ENCODE peak calls at places on chromosomes 5 and 9, in five cellular contexts. E is K562, K is right lobe of liver, Y is transverse colon, D is lower leg skin. Q is an unnamed sample.

GRCh38 chr9:84357235-84357634 is 16.7 kb upstream of the SLC28A3 start:
- DNase-seq in Y (no peak), E (no peak), K (no peak), D (peak), Q (no peak)

GRCh38 chr9:134637241-134637640 is 4.4 kb upstream of the COL5A1 start:
- DNase-seq in Y (no peak), E (no peak), K (peak), D (peak), Q (no peak)

GRCh38 chr5:174409070-174409469 is 315.3 kb upstream of the MSX2 start:
- DNase-seq in Y (no peak), K (no peak), E (peak), D (no peak), Q (no peak)

GRCh38 chr5:172632346-172633092 is 8.5 kb upstream of the NEURL1B start:
- DNase-seq in D (peak), E (no peak), K (no peak), Y (no peak), Q (no peak)

GRCh38 chr5:65209341-65209740 is 272.4 kb downstream of the ADAMTS6 start:
- DNase-seq in Y (no peak), K (no peak), D (no peak), E (no peak), Q (no peak)

GRCh38 chr5:134100283-134101011 is 14.0 kb upstream of the TCF7 start:
- DNase-seq in D (no peak), E (no peak), K (no peak), Y (peak), Q (no peak)

GRCh38 chr9:35917261-35917660 is 8.0 kb downstream of the SPAAR start:
- DNase-seq in K (no peak), D (no peak), Y (no peak), E (no peak), Q (no peak)

GRCh38 chr5:77630246-77631165 is 8.0 kb downstream of the OTP start:
- DNase-seq in K (peak), Y (peak), D (no peak), E (no peak), Q (no peak)

GRCh38 chr9:106963684-106964083 is 100.7 kb downstream of the ZNF462 start:
- DNase-seq in D (no peak), E (no peak), K (no peak), Y (no peak), Q (no peak)

GRCh38 chr9:34541540-34541939 is 18.8 kb upstream of the ENHO start:
- DNase-seq in Y (no peak), E (no peak), D (no peak), K (no peak), Q (no peak)

GRCh38 chr9:115642285-115642684 is 511.3 kb upstream of the PAPPA start:
- DNase-seq in D (no peak), K (no peak), Y (no peak), E (no peak), Q (no peak)

GRCh38 chr9:81225586-81225985 is 463.8 kb downstream of the TLE1 start:
- DNase-seq in K (no peak), D (no peak), Y (no peak), E (no peak), Q (no peak)

GRCh38 chr9:112115109-112115508 is 60.0 kb downstream of the SUSD1 start:
- DNase-seq in E (no peak), D (no peak), Y (no peak), K (no peak), Q (no peak)

GRCh38 chr5:190366-191035 is 794 bp upstream of the LRRC14B start:
- DNase-seq in D (peak), K (no peak), E (no peak), Y (no peak), Q (no peak)

GRCh38 chr5:169157064-169157463 is 143.9 kb downstream of the SLIT3 start:
- DNase-seq in E (no peak), K (no peak), Y (no peak), D (peak), Q (no peak)

GRCh38 chr5:135154961-135155360 is 120.9 kb upstream of the PITX1 start:
- DNase-seq in Y (no peak), E (no peak), D (no peak), K (no peak), Q (peak)

GRCh38 chr5:138169124-138169523 is 9.3 kb downstream of the BRD8 start:
- DNase-seq in Y (no peak), E (no peak), D (no peak), K (no peak), Q (no peak)

GRCh38 chr5:176533390-176533789 is 3.8 kb downstream of the RNF44 start:
- DNase-seq in E (peak), Y (no peak), D (no peak), K (peak), Q (no peak)

GRCh38 chr5:153551537-153552079 is 61.1 kb downstream of the GRIA1 start:
- DNase-seq in E (no peak), Y (no peak), D (no peak), K (no peak), Q (no peak)

GRCh38 chr5:98424681-98425454 is 348.6 kb upstream of the RGMB start:
- DNase-seq in D (no peak), E (no peak), K (no peak), Y (no peak), Q (no peak)
- TF ChIP-seq POLR2A in D (no peak), E (no peak), K (no peak), Y (no peak), Q (no peak)

DNA sequence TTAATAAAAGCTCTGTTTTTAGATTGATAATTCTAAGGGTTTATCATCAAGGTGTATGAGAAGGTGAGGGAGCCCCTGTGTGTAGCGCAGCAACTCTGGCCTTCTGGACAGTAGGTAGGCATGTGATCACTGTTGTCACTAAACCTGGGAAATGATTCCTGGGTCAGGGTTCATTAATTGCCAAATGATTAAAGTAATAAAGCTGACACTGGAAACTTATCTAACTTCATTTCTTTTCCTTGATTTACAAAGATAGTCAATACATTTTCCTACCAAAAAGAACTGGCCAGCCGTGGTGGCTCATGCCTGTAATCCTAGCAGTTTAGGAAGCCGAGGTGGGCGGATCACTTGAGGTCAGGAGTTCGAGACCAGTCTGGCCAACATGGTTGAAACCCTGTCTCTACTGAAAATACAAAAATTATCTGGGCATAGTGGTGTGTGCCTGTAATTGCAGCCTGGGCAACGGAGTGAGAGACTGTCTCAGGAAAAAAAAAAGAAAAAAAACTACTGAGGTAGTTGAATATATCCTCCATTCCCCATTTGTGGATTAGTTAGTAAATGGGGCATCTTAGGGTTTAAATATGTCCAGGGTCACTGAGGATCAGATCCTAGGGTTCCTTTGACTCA is 2.4 kb downstream of the EHMT1 start:
- DNase-seq in E (no peak), Y (no peak), D (no peak), K (no peak), Q (no peak)
- TF ChIP-seq CTCF in E (peak), Y (peak), D (no peak), K (no peak), Q (no peak)

GRCh38 chr5:2464141-2464540 is 287.3 kb downstream of the IRX2 start:
- DNase-seq in E (no peak), Y (no peak), D (no peak), K (no peak), Q (no peak)
- TF ChIP-seq POLR2A in E (no peak), Y (no peak), D (no peak), K (no peak), Q (no peak)

GRCh38 chr5:148912714-148913398 is 86.4 kb downstream of the ADRB2 start:
- DNase-seq in D (no peak), K (no peak), E (no peak), Y (no peak), Q (no peak)
- TF ChIP-seq CTCF in D (no peak), K (peak), E (no peak), Y (no peak), Q (no peak)

GRCh38 chr9:87533291-87533690 is 35.6 kb downstream of the DAPK1 start:
- DNase-seq in Y (no peak), K (no peak), D (no peak), E (no peak), Q (peak)
- TF ChIP-seq POLR2A in Y (no peak), K (no peak), D (no peak), E (no peak), Q (no peak)

GRCh38 chr5:33184367-33184766 is 256.4 kb upstream of the TARS1 start:
- DNase-seq in D (no peak), E (peak), Y (no peak), K (no peak), Q (no peak)

GRCh38 chr5:33180900-33181299 is 259.9 kb upstream of the TARS1 start:
- DNase-seq in K (no peak), E (no peak), Y (no peak), D (no peak), Q (no peak)
- TF ChIP-seq CTCF in K (peak), E (no peak), Y (peak), D (no peak), Q (no peak)

DNA sequence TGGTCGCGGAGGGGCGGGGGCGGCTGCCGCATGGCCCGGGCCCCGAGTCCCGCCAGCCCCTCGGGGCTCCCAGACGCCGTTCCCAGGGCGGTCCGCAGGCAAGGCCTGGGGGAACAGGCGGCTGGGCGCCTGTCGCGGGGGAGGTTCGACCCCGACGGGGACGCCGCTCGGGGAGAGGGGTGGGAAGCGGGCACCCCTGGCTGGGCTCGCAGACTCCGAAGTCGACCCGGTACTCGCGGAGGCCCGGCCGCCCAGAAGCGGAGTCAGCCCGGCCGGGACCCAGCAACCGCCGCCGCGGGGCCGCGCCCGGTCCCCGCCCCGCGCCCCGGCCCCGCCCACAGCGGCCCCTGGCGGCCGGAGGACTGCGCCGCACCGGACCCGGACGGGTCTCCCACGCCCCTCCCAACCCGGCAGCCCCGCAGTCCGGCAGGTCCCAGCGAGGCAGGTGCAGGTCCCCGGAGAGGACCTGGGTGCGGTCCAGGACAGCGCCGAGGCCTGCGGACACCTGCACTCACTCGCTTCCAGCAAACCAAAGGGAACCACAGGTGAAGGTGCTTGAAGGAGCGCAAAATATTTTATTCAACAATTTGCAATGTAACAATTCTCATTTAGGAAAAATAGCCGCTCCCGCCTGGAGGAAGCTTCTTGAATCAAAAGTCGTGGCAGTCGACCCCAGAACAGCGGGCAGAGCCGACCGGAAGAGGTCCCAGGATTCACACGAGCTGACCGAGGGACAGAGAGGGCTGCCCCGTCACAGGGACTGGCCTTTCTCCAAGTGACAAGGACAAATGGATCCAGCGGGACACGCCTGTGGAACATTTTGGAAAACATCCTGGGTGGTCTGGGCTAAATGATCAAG is at the start of gene INPP5E:
- DNase-seq in K (peak), D (peak), E (peak), Y (peak), Q (no peak)
- TF ChIP-seq POLR2A in K (peak), D (no peak), E (peak), Y (no peak), Q (no peak)